ENCODE peak calls at places on chromosome 13, in six cellular contexts. Q is osteocyte; S is COLO829; M is mesothelial cell of epicardium; R is retina; H is activated CD4-positive, alpha-beta T cell treated with anti-CD3 and anti-CD28 coated beads, Interleukin-2, amount 50 U/mL, for 24 hours. Y is an unnamed sample.

GRCh38 chr13:98447881-98448641 is 128.8 kb downstream of the STK24 start:
- DNase-seq in Q (no peak), S (no peak), M (no peak), R (peak), H (no peak), Y (no peak)

GRCh38 chr13:26037302-26037701 is 14.5 kb downstream of the SHISA2 start:
- DNase-seq in Q (peak), S (no peak), M (no peak), R (no peak), H (no peak), Y (no peak)

GRCh38 chr13:31073859-31074718 is 87.6 kb downstream of the HSPH1 start:
- DNase-seq in Q (no peak), S (no peak), M (no peak), R (peak), H (no peak), Y (no peak)

GRCh38 chr13:60584976-60585375 is 188.0 kb downstream of the TDRD3 start:
- DNase-seq in Q (no peak), S (no peak), M (no peak), R (no peak), H (no peak), Y (no peak)

GRCh38 chr13:35266412-35266811 is 210.1 kb downstream of the MAB21L1 start:
- DNase-seq in Q (no peak), S (no peak), M (no peak), R (no peak), H (no peak), Y (no peak)

GRCh38 chr13:26719356-26719945 is 41.1 kb downstream of the GPR12 start:
- DNase-seq in Q (peak), S (no peak), M (no peak), R (no peak), H (no peak), Y (no peak)

GRCh38 chr13:69264362-69265334 is 843.0 kb upstream of the ATXN8OS start:
- DNase-seq in Q (no peak), S (no peak), M (no peak), R (no peak), H (no peak), Y (no peak)

GRCh38 chr13:24215732-24216131 is 55.2 kb downstream of the SPATA13 start:
- DNase-seq in Q (no peak), S (no peak), M (no peak), R (peak), H (no peak), Y (no peak)

GRCh38 chr13:106440846-106441245 is 94.6 kb downstream of the EFNB2 start:
- DNase-seq in Q (no peak), S (no peak), M (no peak), R (no peak), H (no peak), Y (no peak)

GRCh38 chr13:75217949-75218348 is 264.0 kb downstream of the TBC1D4 start:
- DNase-seq in Q (no peak), S (no peak), M (no peak), R (peak), H (no peak), Y (no peak)

GRCh38 chr13:93547886-93548285 is 321.3 kb downstream of the GPC6 start:
- DNase-seq in Q (no peak), S (no peak), M (no peak), R (no peak), H (no peak), Y (no peak)

GRCh38 chr13:32427852-32428580 is at the start of gene N4BP2L1:
- DNase-seq in Q (no peak), S (peak), M (peak), R (peak), H (peak), Y (no peak)

GRCh38 chr13:26895081-26895807 is 134.7 kb upstream of the GPR12 start:
- DNase-seq in Q (no peak), S (peak), M (no peak), R (no peak), H (no peak), Y (no peak)

GRCh38 chr13:51041126-51041525 is 69.9 kb downstream of the C13orf42 start:
- DNase-seq in Q (peak), S (no peak), M (no peak), R (peak), H (no peak), Y (no peak)

GRCh38 chr13:20411638-20412342 is 113.9 kb downstream of the CRYL1 start:
- DNase-seq in Q (no peak), S (no peak), M (no peak), R (no peak), H (no peak), Y (no peak)

GRCh38 chr13:61810065-61810464 is 394.4 kb upstream of the PCDH20 start:
- DNase-seq in Q (no peak), S (no peak), M (no peak), R (no peak), H (no peak), Y (no peak)

GRCh38 chr13:79765331-79765730 is 284.4 kb downstream of the NDFIP2 start:
- DNase-seq in Q (no peak), S (no peak), M (no peak), R (no peak), H (no peak), Y (no peak)

GRCh38 chr13:24911135-24911524 is 147.2 kb downstream of the RNF17 start:
- DNase-seq in Q (no peak), S (no peak), M (no peak), R (no peak), H (no peak), Y (no peak)

GRCh38 chr13:110447058-110447511 is 114.4 kb downstream of the RAB20 start:
- DNase-seq in Q (no peak), S (no peak), M (no peak), R (no peak), H (no peak), Y (no peak)

Y was measured in amniotic stem cell.